ENCODE peak calls at places on chromosomes 6 and 20, in four cellular contexts. One of them, this sample, is unnamed.

GRCh38 chr6:14210663-14211595 is 93.4 kb downstream of the CD83 start:
- DNase-seq in heart right ventricle: peak; percentile 95
- DNase-seq in psoas muscle: peak; percentile 95
- DNase-seq in tibial artery: peak; percentile 81
- DNase-seq in this sample: peak; percentile 93

GRCh38 chr6:2550247-2550646 is 200.5 kb downstream of the MYLK4 start:
- DNase-seq in tibial artery: no peak
- DNase-seq in psoas muscle: no peak
- DNase-seq in heart right ventricle: no peak
- DNase-seq in this sample: no peak

GRCh38 chr20:62880147-62880934 is 18.7 kb upstream of the TCFL5 start:
- DNase-seq in psoas muscle: no peak
- DNase-seq in heart right ventricle: no peak
- DNase-seq in tibial artery: no peak
- DNase-seq in this sample: no peak

GRCh38 chr20:17614812-17615644 is 45.2 kb downstream of the DSTN start:
- DNase-seq in psoas muscle: no peak
- DNase-seq in heart right ventricle: no peak
- DNase-seq in tibial artery: peak; percentile 37
- DNase-seq in this sample: no peak

GRCh38 chr6:89562114-89562815 is 76.3 kb downstream of the LYRM2 start:
- DNase-seq in psoas muscle: no peak
- DNase-seq in tibial artery: no peak
- DNase-seq in heart right ventricle: no peak
- DNase-seq in this sample: no peak

GRCh38 chr6:11132191-11132590 is 20.7 kb upstream of the ERVFRD-1 start:
- DNase-seq in heart right ventricle: no peak
- DNase-seq in psoas muscle: no peak
- DNase-seq in tibial artery: no peak
- DNase-seq in this sample: no peak

GRCh38 chr6:112145080-112145573 is 57.7 kb downstream of the FAM229B start:
- DNase-seq in tibial artery: no peak
- DNase-seq in heart right ventricle: no peak
- DNase-seq in psoas muscle: no peak
- DNase-seq in this sample: no peak

GRCh38 chr6:81814365-81815109 is 62.1 kb upstream of the TENT5A start:
- DNase-seq in tibial artery: no peak
- DNase-seq in psoas muscle: no peak
- DNase-seq in heart right ventricle: no peak
- DNase-seq in this sample: no peak

GRCh38 chr20:45947110-45947866 is 12.8 kb downstream of the PCIF1 start:
- DNase-seq in heart right ventricle: no peak
- DNase-seq in psoas muscle: no peak
- DNase-seq in tibial artery: no peak
- DNase-seq in this sample: no peak

GRCh38 chr6:41171908-41172307 is 9.0 kb upstream of the TREM2 start:
- DNase-seq in psoas muscle: no peak
- DNase-seq in tibial artery: no peak
- DNase-seq in heart right ventricle: no peak
- DNase-seq in this sample: no peak

GRCh38 chr6:38436726-38437465 is 202.8 kb downstream of the BTBD9 start:
- DNase-seq in tibial artery: no peak
- DNase-seq in heart right ventricle: no peak
- DNase-seq in psoas muscle: no peak
- DNase-seq in this sample: no peak

GRCh38 chr6:87105823-87106222 is 10.9 kb upstream of the CGA start:
- DNase-seq in tibial artery: no peak
- DNase-seq in psoas muscle: no peak
- DNase-seq in heart right ventricle: no peak
- DNase-seq in this sample: no peak

GRCh38 chr6:15945593-15946159 is 183.2 kb upstream of the MYLIP start:
- DNase-seq in heart right ventricle: no peak
- DNase-seq in tibial artery: no peak
- DNase-seq in psoas muscle: no peak
- DNase-seq in this sample: no peak

GRCh38 chr6:106608080-106608668 is 21.1 kb downstream of the RTN4IP1 start:
- DNase-seq in tibial artery: no peak
- DNase-seq in psoas muscle: no peak
- DNase-seq in heart right ventricle: no peak
- DNase-seq in this sample: peak; percentile 31

GRCh38 chr20:13081877-13082276 is 73.1 kb downstream of the SPTLC3 start:
- DNase-seq in heart right ventricle: no peak
- DNase-seq in tibial artery: no peak
- DNase-seq in psoas muscle: no peak
- DNase-seq in this sample: no peak

GRCh38 chr6:13710552-13711383 is 867 bp downstream of the RANBP9 start:
- DNase-seq in psoas muscle: peak; percentile 55
- DNase-seq in heart right ventricle: peak; percentile 45
- DNase-seq in tibial artery: peak; percentile 31
- DNase-seq in this sample: peak; percentile 19

GRCh38 chr6:71855406-71855805 is 30.9 kb upstream of the RIMS1 start:
- DNase-seq in tibial artery: no peak
- DNase-seq in heart right ventricle: no peak
- DNase-seq in psoas muscle: no peak
- DNase-seq in this sample: no peak

GRCh38 chr6:90204327-90204726 is 92.3 kb downstream of the BACH2 start:
- DNase-seq in psoas muscle: no peak
- DNase-seq in tibial artery: no peak
- DNase-seq in heart right ventricle: no peak
- DNase-seq in this sample: no peak

GRCh38 chr20:31606678-31606927 is 1.5 kb downstream of the ID1 start:
- DNase-seq in tibial artery: no peak
- DNase-seq in heart right ventricle: no peak
- DNase-seq in psoas muscle: no peak
- DNase-seq in this sample: no peak
- H3K4me1 ChIP-seq in tibial artery: peaks cover 18% of the 10 kb centered on the region
- H3K4me1 ChIP-seq in heart right ventricle: peaks cover 39% of the 10 kb centered on the region
- H3K4me1 ChIP-seq in psoas muscle: peaks cover 26% of the 10 kb centered on the region
- H3K4me1 ChIP-seq in this sample: peaks cover 16% of the 10 kb centered on the region

GRCh38 chr20:49671429-49671828 is 42.2 kb downstream of the B4GALT5 start:
- DNase-seq in tibial artery: no peak
- DNase-seq in psoas muscle: no peak
- DNase-seq in heart right ventricle: no peak
- DNase-seq in this sample: no peak
- H3K4me1 ChIP-seq in tibial artery: peaks cover 33% of the 10 kb centered on the region
- H3K4me1 ChIP-seq in psoas muscle: peaks cover 80% of the 10 kb centered on the region
- H3K4me1 ChIP-seq in heart right ventricle: peaks cover 78% of the 10 kb centered on the region
- H3K4me1 ChIP-seq in this sample: no peaks in the 10 kb centered on the region

DNA sequence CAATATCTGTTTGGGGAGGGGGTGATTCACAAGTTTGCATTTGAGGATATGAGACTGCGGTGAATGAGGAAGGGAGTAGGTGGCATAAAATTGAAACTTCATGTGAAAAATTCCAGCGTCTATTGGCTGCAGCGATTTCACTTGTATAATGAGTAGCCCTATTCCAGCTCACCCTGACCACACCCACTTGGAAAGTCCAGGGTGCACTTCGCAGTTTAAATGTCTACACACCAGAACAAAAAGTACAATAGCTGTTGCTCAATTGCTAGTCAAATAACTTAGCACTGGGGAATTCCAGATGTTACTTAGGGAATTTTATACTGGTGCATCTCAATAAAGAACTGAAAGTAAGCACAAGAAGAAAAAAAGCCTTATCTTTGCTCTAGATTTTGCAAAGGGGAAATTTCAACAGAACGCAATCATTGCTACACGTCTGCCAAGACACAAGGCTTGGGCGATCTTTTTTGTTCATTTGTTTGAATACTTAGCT is 6.3 kb downstream of the TNFAIP3 start:
- DNase-seq in psoas muscle: peak; percentile 66
- DNase-seq in heart right ventricle: no peak
- DNase-seq in tibial artery: peak; percentile 93
- DNase-seq in this sample: peak; percentile 89
- H3K4me1 ChIP-seq in psoas muscle: peaks cover 47% of the 10 kb centered on the region
- H3K4me1 ChIP-seq in heart right ventricle: peaks cover 38% of the 10 kb centered on the region
- H3K4me1 ChIP-seq in tibial artery: no peaks in the 10 kb centered on the region
- H3K4me1 ChIP-seq in this sample: peaks cover 7% of the 10 kb centered on the region

DNA sequence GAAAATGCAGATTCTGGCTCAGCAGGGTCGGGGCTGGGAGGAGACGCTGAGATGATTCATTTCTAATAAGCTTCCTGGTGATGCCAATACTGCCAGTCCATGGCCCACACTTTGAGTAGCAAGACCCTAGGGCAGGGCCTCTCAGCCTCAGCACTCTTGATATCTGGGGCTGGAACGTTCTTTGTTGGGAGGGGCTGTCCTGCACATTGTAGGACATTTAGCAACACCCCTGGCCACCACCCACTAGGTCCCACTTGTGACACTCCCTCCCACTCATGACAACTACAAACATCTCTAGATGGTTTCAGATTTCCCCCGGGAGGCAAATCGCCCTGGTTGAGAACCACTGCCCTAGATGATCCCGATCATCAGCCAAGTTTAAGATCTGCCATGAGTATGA is 191.0 kb downstream of the ZDHHC14 start:
- DNase-seq in tibial artery: no peak
- DNase-seq in heart right ventricle: no peak
- DNase-seq in psoas muscle: no peak
- DNase-seq in this sample: no peak
- H3K4me1 ChIP-seq in tibial artery: no peaks in the 10 kb centered on the region
- H3K4me1 ChIP-seq in heart right ventricle: no peaks in the 10 kb centered on the region
- H3K4me1 ChIP-seq in psoas muscle: peaks cover 23% of the 10 kb centered on the region
- H3K4me1 ChIP-seq in this sample: no peaks in the 10 kb centered on the region

GRCh38 chr6:108594640-108595039 is 33.9 kb downstream of the FOXO3 start:
- DNase-seq in tibial artery: peak; percentile 57
- DNase-seq in heart right ventricle: no peak
- DNase-seq in psoas muscle: peak; percentile 17
- DNase-seq in this sample: peak; percentile 68

GRCh38 chr6:108588586-108588985 is 27.9 kb downstream of the FOXO3 start:
- DNase-seq in tibial artery: no peak
- DNase-seq in heart right ventricle: no peak
- DNase-seq in psoas muscle: no peak
- DNase-seq in this sample: no peak

GRCh38 chr6:108589244-108589730 is 28.6 kb downstream of the FOXO3 start:
- DNase-seq in heart right ventricle: peak; percentile 66
- DNase-seq in tibial artery: peak; percentile 92
- DNase-seq in psoas muscle: peak; percentile 76
- DNase-seq in this sample: peak; percentile 95

GRCh38 chr6:108592371-108593337 is 31.9 kb downstream of the FOXO3 start:
- DNase-seq in heart right ventricle: no peak
- DNase-seq in tibial artery: peak; percentile 68
- DNase-seq in psoas muscle: peak; percentile 60
- DNase-seq in this sample: peak; percentile 44

GRCh38 chr6:108591040-108591816 is 30.5 kb downstream of the FOXO3 start:
- DNase-seq in psoas muscle: no peak
- DNase-seq in heart right ventricle: no peak
- DNase-seq in tibial artery: no peak
- DNase-seq in this sample: no peak
- H3K4me1 ChIP-seq in psoas muscle: peaks cover 100% of the 10 kb centered on the region
- H3K4me1 ChIP-seq in heart right ventricle: peaks cover 100% of the 10 kb centered on the region
- H3K4me1 ChIP-seq in tibial artery: peaks cover 87% of the 10 kb centered on the region
- H3K4me1 ChIP-seq in this sample: peaks cover 56% of the 10 kb centered on the region

DNA sequence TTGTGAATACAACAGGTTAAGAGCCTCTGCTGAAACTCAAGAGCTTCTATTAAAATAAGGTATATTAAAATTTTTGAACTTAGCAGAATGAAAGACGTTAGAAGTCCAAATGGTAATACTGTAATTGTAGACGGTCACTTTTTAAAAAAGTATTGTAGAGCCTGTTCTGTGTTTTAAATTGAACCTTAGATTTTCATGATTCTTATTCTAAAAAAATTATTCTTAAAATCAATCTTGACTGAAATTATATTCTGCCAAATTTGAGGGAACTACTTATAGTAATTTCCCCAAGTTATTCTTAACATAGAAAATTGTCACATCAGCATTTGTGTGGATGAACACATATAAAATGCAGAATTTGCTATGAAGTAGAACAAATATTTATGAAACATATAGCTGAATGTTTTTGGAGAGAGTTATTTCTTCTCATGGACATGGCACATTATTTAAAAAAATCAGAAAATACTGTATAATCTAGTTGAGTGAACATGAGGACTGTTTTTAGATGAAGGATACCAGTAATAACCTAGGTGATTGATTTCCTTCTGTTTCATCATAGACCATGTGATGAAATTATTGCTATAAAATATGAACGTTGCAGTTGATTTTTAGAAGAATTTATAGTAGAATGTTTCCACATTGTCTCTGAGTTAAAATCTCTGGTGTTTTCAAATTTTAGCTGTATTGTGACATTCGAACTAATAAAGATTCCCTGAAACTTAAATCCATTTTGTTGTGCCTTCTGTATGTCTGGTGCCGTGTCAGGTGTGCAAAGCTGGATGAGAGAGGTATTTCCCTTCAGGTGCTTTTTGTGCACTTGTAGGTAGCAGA is 2.8 kb downstream of the TBPL1 start:
- DNase-seq in psoas muscle: no peak
- DNase-seq in tibial artery: no peak
- DNase-seq in heart right ventricle: no peak
- DNase-seq in this sample: no peak
- H3K4me1 ChIP-seq in psoas muscle: peaks cover 37% of the 10 kb centered on the region
- H3K4me1 ChIP-seq in tibial artery: peaks cover 4% of the 10 kb centered on the region
- H3K4me1 ChIP-seq in heart right ventricle: peaks cover 54% of the 10 kb centered on the region
- H3K4me1 ChIP-seq in this sample: peaks cover 2% of the 10 kb centered on the region